ENCODE peak calls at places on chromosome 1, in seven cellular contexts. One of them, this sample, is unnamed.

GRCh38 chr1:42479621-42480020 is 16.5 kb downstream of the CCDC30 start:
- DNase-seq in AG08396: no peak
- DNase-seq in A673: peak; percentile 52
- DNase-seq in T-helper 9 cell: no peak
- DNase-seq in RWPE1: peak; percentile 28
- DNase-seq in stimulated activated CD8-positive, alpha-beta memory T cell treated with anti-CD3 and anti-CD28 coated beads, Interleukin-2, amount 100 ng/mL, for 48 hours: no peak
- DNase-seq in psoas muscle: no peak
- DNase-seq in this sample: no peak

GRCh38 chr1:235012436-235013210 is 116.0 kb downstream of the TOMM20 start:
- DNase-seq in AG08396: no peak
- DNase-seq in A673: no peak
- DNase-seq in T-helper 9 cell: no peak
- DNase-seq in RWPE1: no peak
- DNase-seq in stimulated activated CD8-positive, alpha-beta memory T cell treated with anti-CD3 and anti-CD28 coated beads, Interleukin-2, amount 100 ng/mL, for 48 hours: no peak
- DNase-seq in psoas muscle: no peak
- DNase-seq in this sample: no peak

GRCh38 chr1:60936943-60937342 is 145.4 kb upstream of the NFIA start:
- DNase-seq in AG08396: no peak
- DNase-seq in A673: no peak
- DNase-seq in T-helper 9 cell: no peak
- DNase-seq in RWPE1: no peak
- DNase-seq in stimulated activated CD8-positive, alpha-beta memory T cell treated with anti-CD3 and anti-CD28 coated beads, Interleukin-2, amount 100 ng/mL, for 48 hours: no peak
- DNase-seq in psoas muscle: no peak
- DNase-seq in this sample: no peak

GRCh38 chr1:14598007-14598497 is 433 bp upstream of the KAZN start:
- DNase-seq in AG08396: no peak
- DNase-seq in A673: peak; percentile 34
- DNase-seq in T-helper 9 cell: no peak
- DNase-seq in RWPE1: no peak
- DNase-seq in stimulated activated CD8-positive, alpha-beta memory T cell treated with anti-CD3 and anti-CD28 coated beads, Interleukin-2, amount 100 ng/mL, for 48 hours: no peak
- DNase-seq in psoas muscle: no peak
- DNase-seq in this sample: no peak

GRCh38 chr1:25985171-25985570 is 12.7 kb downstream of the PAFAH2 start:
- DNase-seq in AG08396: no peak
- DNase-seq in A673: no peak
- DNase-seq in T-helper 9 cell: no peak
- DNase-seq in RWPE1: no peak
- DNase-seq in stimulated activated CD8-positive, alpha-beta memory T cell treated with anti-CD3 and anti-CD28 coated beads, Interleukin-2, amount 100 ng/mL, for 48 hours: no peak
- DNase-seq in psoas muscle: no peak
- DNase-seq in this sample: no peak

GRCh38 chr1:240737268-240737667 is 125.3 kb upstream of the GREM2 start:
- DNase-seq in AG08396: no peak
- DNase-seq in A673: no peak
- DNase-seq in T-helper 9 cell: no peak
- DNase-seq in RWPE1: no peak
- DNase-seq in stimulated activated CD8-positive, alpha-beta memory T cell treated with anti-CD3 and anti-CD28 coated beads, Interleukin-2, amount 100 ng/mL, for 48 hours: no peak
- DNase-seq in psoas muscle: no peak
- DNase-seq in this sample: no peak

GRCh38 chr1:152143147-152143845 is 15.7 kb downstream of the RPTN start:
- DNase-seq in AG08396: no peak
- DNase-seq in A673: no peak
- DNase-seq in T-helper 9 cell: no peak
- DNase-seq in RWPE1: no peak
- DNase-seq in stimulated activated CD8-positive, alpha-beta memory T cell treated with anti-CD3 and anti-CD28 coated beads, Interleukin-2, amount 100 ng/mL, for 48 hours: peak; percentile 28
- DNase-seq in psoas muscle: no peak
- DNase-seq in this sample: no peak

GRCh38 chr1:12168451-12169160 is 1.8 kb downstream of the TNFRSF1B start:
- DNase-seq in AG08396: no peak
- DNase-seq in A673: no peak
- DNase-seq in T-helper 9 cell: no peak
- DNase-seq in RWPE1: no peak
- DNase-seq in stimulated activated CD8-positive, alpha-beta memory T cell treated with anti-CD3 and anti-CD28 coated beads, Interleukin-2, amount 100 ng/mL, for 48 hours: no peak
- DNase-seq in psoas muscle: no peak
- DNase-seq in this sample: no peak

GRCh38 chr1:42949312-42950145 is 9.1 kb downstream of the SLC2A1 start:
- DNase-seq in AG08396: no peak
- DNase-seq in A673: no peak
- DNase-seq in T-helper 9 cell: no peak
- DNase-seq in RWPE1: no peak
- DNase-seq in stimulated activated CD8-positive, alpha-beta memory T cell treated with anti-CD3 and anti-CD28 coated beads, Interleukin-2, amount 100 ng/mL, for 48 hours: no peak
- DNase-seq in psoas muscle: no peak
- DNase-seq in this sample: no peak

GRCh38 chr1:176102700-176103244 is 104.3 kb downstream of the COP1 start:
- DNase-seq in AG08396: no peak
- DNase-seq in A673: no peak
- DNase-seq in T-helper 9 cell: no peak
- DNase-seq in RWPE1: no peak
- DNase-seq in stimulated activated CD8-positive, alpha-beta memory T cell treated with anti-CD3 and anti-CD28 coated beads, Interleukin-2, amount 100 ng/mL, for 48 hours: no peak
- DNase-seq in psoas muscle: no peak
- DNase-seq in this sample: no peak

This sample was measured in Calu3.